ENCODE peak calls at places on chromosomes 4 and X, in four cellular contexts. K is HTR-8/SVneo, Z is astrocyte of the spinal cord, Q is posterior cingulate gyrus. G is an unnamed sample.

GRCh38 chr4:93791570-93792195 is 36.9 kb upstream of the ATOH1 start:
- DNase-seq in K (peak), Z (peak), Q (no peak), G (peak)

GRCh38 chr4:15010038-15010585 is 7.8 kb downstream of the CPEB2 start:
- DNase-seq in K (no peak), Z (no peak), Q (no peak), G (no peak)

GRCh38 chrX:130049821-130050220 is 60.5 kb downstream of the ELF4 start:
- DNase-seq in K (no peak), Z (no peak), Q (peak), G (no peak)

GRCh38 chrX:103817502-103817901 is 14.6 kb downstream of the RAB9B start:
- DNase-seq in K (no peak), Z (peak), Q (no peak), G (peak)

GRCh38 chr4:161629694-161630441 is 533.9 kb downstream of the FSTL5 start:
- DNase-seq in K (peak), Z (peak), Q (no peak), G (peak)

GRCh38 chr4:151811403-151811802 is 50.6 kb upstream of the GATB start:
- DNase-seq in K (no peak), Z (peak), Q (no peak), G (no peak)

GRCh38 chr4:151770154-151770553 is 9.3 kb upstream of the GATB start:
- DNase-seq in K (no peak), Z (no peak), Q (no peak), G (no peak)

GRCh38 chr4:152010680-152011079 is 249.9 kb upstream of the GATB start:
- DNase-seq in K (no peak), Z (no peak), Q (no peak), G (no peak)

GRCh38 chr4:98094118-98094517 is 49.2 kb downstream of the STPG2 start:
- DNase-seq in K (no peak), Z (no peak), Q (no peak), G (no peak)

GRCh38 chr4:169369634-169370033 is 98.9 kb upstream of the SH3RF1 start:
- DNase-seq in K (no peak), Z (no peak), Q (no peak), G (no peak)

GRCh38 chr4:59936566-59936965 is 1263.6 kb upstream of the ADGRL3 start:
- DNase-seq in K (no peak), Z (no peak), Q (no peak), G (no peak)

GRCh38 chr4:34309356-34309900 is 1934.9 kb downstream of the ARAP2 start:
- DNase-seq in K (no peak), Z (no peak), Q (no peak), G (no peak)

GRCh38 chr4:56466910-56467283 is 520 bp upstream of the SRP72 start:
- DNase-seq in K (peak), Z (no peak), Q (no peak), G (no peak)

GRCh38 chr4:176781739-176782100 is 11.0 kb downstream of the VEGFC start:
- DNase-seq in K (no peak), Z (no peak), Q (no peak), G (no peak)

GRCh38 chr4:99234331-99235010 is 15.4 kb upstream of the ADH6 start:
- DNase-seq in K (no peak), Z (no peak), Q (no peak), G (no peak)

GRCh38 chrX:15883540-15883863 is 28.9 kb upstream of the AP1S2 start:
- DNase-seq in K (no peak), Z (no peak), Q (no peak), G (no peak)

GRCh38 chr4:89303177-89303576 is 4.4 kb downstream of the GPRIN3 start:
- DNase-seq in K (no peak), Z (no peak), Q (no peak), G (peak)

GRCh38 chrX:72208126-72208525 is 26.6 kb downstream of the PIN4 start:
- DNase-seq in K (no peak), Z (no peak), Q (no peak), G (no peak)